ENCODE peak calls at places on chromosomes 5 and 9, in five cellular contexts. B is adrenal gland, L is gastrocnemius medialis, S is GM23338, V is fibroblast of lung. T is an unnamed sample.
A peak's percentile ranks its signal among the peaks of the same experiment; 100 is the strongest.

GRCh38 chr5:157558089-157558595 is 17.4 kb downstream of the ADAM19 start:
- DNase-seq in B (no peak), L (no peak), S (no peak), V (peak; percentile 77), T (peak; percentile 68)

GRCh38 chr5:153511632-153512031 is 21.2 kb downstream of the GRIA1 start:
- DNase-seq in B (no peak), L (no peak), S (no peak), V (no peak), T (no peak)

GRCh38 chr5:148615644-148616283 is 38.6 kb downstream of the HTR4 start:
- DNase-seq in B (no peak), L (no peak), S (no peak), V (peak; percentile 2), T (no peak)

GRCh38 chr5:169296456-169297220 is 4.3 kb downstream of the SLIT3 start:
- DNase-seq in B (peak; percentile 70), L (peak; percentile 3), S (no peak), V (peak; percentile 84), T (no peak)

GRCh38 chr5:97840643-97841042 is 657.6 kb upstream of the RIOK2 start:
- DNase-seq in B (no peak), L (no peak), S (no peak), V (no peak), T (no peak)

GRCh38 chr5:56278267-56278826 is 45.2 kb upstream of the ANKRD55 start:
- DNase-seq in B (no peak), L (no peak), S (peak; percentile 23), V (peak; percentile 76), T (peak; percentile 42)

GRCh38 chr5:171445910-171446516 is 26.6 kb downstream of the FGF18 start:
- DNase-seq in B (peak; percentile 59), L (no peak), S (no peak), V (peak; percentile 84), T (no peak)

GRCh38 chr5:55241756-55242155 is 8.3 kb upstream of the CCNO start:
- DNase-seq in B (no peak), L (no peak), S (peak; percentile 22), V (no peak), T (no peak)

GRCh38 chr5:150603491-150603890 is 37.0 kb upstream of the SYNPO start:
- DNase-seq in B (no peak), L (no peak), S (no peak), V (no peak), T (no peak)

GRCh38 chr5:73450672-73451217 is 2.2 kb upstream of the FOXD1 start:
- DNase-seq in B (no peak), L (no peak), S (peak; percentile 54), V (peak; percentile 57), T (no peak)

GRCh38 chr5:127697894-127698600 is 5.1 kb upstream of the CCDC192 start:
- DNase-seq in B (no peak), L (no peak), S (no peak), V (peak; percentile 29), T (no peak)

GRCh38 chr9:72424131-72424530 is 59.1 kb upstream of the ZFAND5 start:
- DNase-seq in B (no peak), L (no peak), S (no peak), V (no peak), T (no peak)

GRCh38 chr5:178544166-178544834 is 45.9 kb downstream of the COL23A1 start:
- DNase-seq in B (no peak), L (no peak), S (no peak), V (no peak), T (no peak)

GRCh38 chr9:132002827-132003704 is 76.6 kb downstream of the MED27 start:
- DNase-seq in B (no peak), L (no peak), S (no peak), V (no peak), T (peak; percentile 38)

GRCh38 chr5:90402521-90403255 is 6.9 kb downstream of the CETN3 start:
- DNase-seq in B (no peak), L (no peak), S (no peak), V (no peak), T (no peak)

GRCh38 chr9:132068604-132069003 is 11.1 kb downstream of the MED27 start:
- DNase-seq in B (no peak), L (no peak), S (no peak), V (no peak), T (peak; percentile 47)

GRCh38 chr9:3662671-3663070 is 136.9 kb upstream of the RFX3 start:
- DNase-seq in B (no peak), L (no peak), S (no peak), V (no peak), T (no peak)

GRCh38 chr5:168039485-168040005 is 251.9 kb upstream of the WWC1 start:
- DNase-seq in B (no peak), L (no peak), S (peak; percentile 17), V (no peak), T (no peak)

GRCh38 chr9:114098660-114099522 is at the start of gene KIF12:
- DNase-seq in B (no peak), L (no peak), S (peak; percentile 94), V (no peak), T (no peak)

GRCh38 chr9:99140685-99141314 is 35.9 kb downstream of the TGFBR1 start:
- DNase-seq in B (peak; percentile 69), L (peak; percentile 19), S (peak; percentile 75), V (peak; percentile 76), T (peak; percentile 45)

GRCh38 chr9:89639367-89639795 is 34.6 kb downstream of the GADD45G start:
- DNase-seq in B (no peak), L (peak; percentile 88), S (peak; percentile 20), V (no peak), T (peak; percentile 64)

GRCh38 chr5:44160443-44160842 is 228.8 kb downstream of the FGF10 start:
- DNase-seq in B (no peak), L (no peak), S (no peak), V (peak; percentile 4), T (no peak)

GRCh38 chr9:131738838-131739191 is 1.1 kb downstream of the RAPGEF1 start:
- DNase-seq in B (no peak), L (no peak), S (peak; percentile 80), V (no peak), T (peak; percentile 48)

GRCh38 chr5:6491548-6492290 is 43.1 kb downstream of the UBE2QL1 start:
- DNase-seq in B (peak; percentile 37), L (no peak), S (no peak), V (no peak), T (no peak)

GRCh38 chr5:2883771-2884170 is 132.3 kb upstream of the IRX2 start:
- DNase-seq in B (peak; percentile 14), L (no peak), S (no peak), V (no peak), T (no peak)

GRCh38 chr5:154487541-154487940 is 9.5 kb upstream of the HAND1 start:
- DNase-seq in B (no peak), L (no peak), S (no peak), V (no peak), T (no peak)

GRCh38 chr5:14204011-14204670 is 61.0 kb downstream of the TRIO start:
- DNase-seq in B (no peak), L (no peak), S (no peak), V (no peak), T (no peak)

GRCh38 chr5:63135306-63135705 is 556.7 kb downstream of the LRRC70 start:
- DNase-seq in B (no peak), L (no peak), S (no peak), V (peak; percentile 67), T (no peak)

GRCh38 chr5:114360362-114360761 is 1.5 kb upstream of the KCNN2 start:
- DNase-seq in B (no peak), L (no peak), S (peak; percentile 58), V (peak; percentile 9), T (no peak)

GRCh38 chr9:33453999-33454660 is 6.7 kb upstream of the AQP3 start:
- DNase-seq in B (no peak), L (no peak), S (no peak), V (no peak), T (no peak)

DNA sequence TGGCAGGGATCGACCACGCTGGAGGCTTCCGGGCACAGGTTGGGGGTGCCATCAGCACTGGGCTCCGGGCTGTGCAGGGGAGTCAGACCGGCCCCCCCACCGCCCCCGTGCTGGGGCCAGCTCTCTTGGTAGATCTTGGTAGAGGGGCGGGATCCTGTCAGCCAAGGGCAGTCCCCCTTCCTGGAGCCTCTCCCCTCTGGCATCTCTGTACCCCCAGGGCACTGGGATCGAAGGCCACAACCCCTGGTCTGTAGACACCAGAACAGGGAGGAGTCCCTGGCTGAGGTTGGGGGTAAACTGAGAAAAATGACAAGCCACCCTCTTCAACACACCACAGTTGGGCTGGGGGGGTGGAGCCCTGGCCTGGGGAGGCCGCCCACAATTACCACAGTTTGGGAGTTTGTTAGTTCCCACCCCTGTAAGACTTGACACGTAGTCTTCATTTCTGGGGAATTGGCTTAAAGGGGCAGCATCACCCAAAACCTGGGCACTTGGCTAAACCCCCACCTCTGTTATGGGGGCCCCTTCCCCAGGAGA is 885 bp downstream of the CERCAM start:
- DNase-seq in B (no peak), L (no peak), S (no peak), V (no peak), T (peak; percentile 49)
- H3K4me3 ChIP-seq in B (no peak overlapping the region), L (peak overlapping the region; percentile 99), S (peak overlapping the region; percentile 83), V (peak overlapping the region; percentile 61), T (peak overlapping the region; percentile 86)

GRCh38 chr5:151696470-151697061 is 9.9 kb upstream of the SPARC start:
- DNase-seq in B (peak; percentile 80), L (peak; percentile 37), S (peak; percentile 46), V (peak; percentile 99), T (peak; percentile 73)
- H3K4me3 ChIP-seq in B (no peak overlapping the region), L (no peak overlapping the region), S (peak overlapping the region; percentile 30), V (peak overlapping the region; percentile 19), T (peak overlapping the region; percentile 51)

DNA sequence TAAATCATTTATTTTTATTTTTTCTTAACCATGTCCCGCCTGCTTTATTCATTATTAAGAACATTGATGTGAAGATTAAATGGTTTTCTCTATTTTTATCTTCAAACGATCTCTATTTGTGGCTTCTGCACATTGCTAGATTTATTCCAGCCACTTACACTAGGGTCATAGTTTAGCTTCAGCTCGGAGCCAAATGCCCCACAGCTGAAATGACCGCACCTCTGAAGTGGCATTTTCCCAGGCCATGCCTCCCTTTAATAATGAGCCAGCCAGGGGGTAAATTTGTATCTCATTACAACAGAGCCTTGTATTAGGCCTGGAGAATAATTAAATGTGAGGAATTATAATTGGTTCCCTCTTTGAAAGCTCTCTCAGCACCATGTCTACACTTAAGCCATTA is 89.4 kb downstream of the DOCK8 start:
- DNase-seq in B (no peak), L (no peak), S (no peak), V (no peak), T (no peak)
- H3K4me3 ChIP-seq in B (no peak overlapping the region), L (no peak overlapping the region), S (no peak overlapping the region), V (no peak overlapping the region), T (no peak overlapping the region)

GRCh38 chr9:110918316-110919054 is 119.8 kb downstream of the LPAR1 start:
- DNase-seq in B (no peak), L (no peak), S (no peak), V (peak; percentile 93), T (no peak)
- H3K4me3 ChIP-seq in B (no peak overlapping the region), L (no peak overlapping the region), S (no peak overlapping the region), V (peak overlapping the region; percentile 14), T (no peak overlapping the region)